ENCODE peak calls at places on chromosomes 4 and X, in seven cellular contexts. R is GM20000; X is WTC11; W is RPMI8226; J is stimulated activated CD8-positive, alpha-beta memory T cell treated with anti-CD3 and anti-CD28 coated beads, Interleukin-4, amount 100 ng/mL, for 24 hours; Z is anterior cingulate cortex; I is IMR-90. E is an unnamed sample.
A peak's percentile ranks its signal among the peaks of the same experiment; 100 is the strongest.

GRCh38 chr4:77852892-77853495 is 9.6 kb upstream of the MRPL1 start:
- DNase-seq in J (peak; percentile 37), X (no peak), W (no peak), Z (no peak), I (no peak), R (peak; percentile 44), E (no peak)

GRCh38 chr4:8914461-8915171 is 43.0 kb upstream of the HMX1 start:
- DNase-seq in X (no peak), J (no peak), Z (no peak), W (no peak), I (no peak), R (peak; percentile 4), E (no peak)

GRCh38 chr4:180827610-180828009 is 1415.6 kb upstream of the TENM3 start:
- DNase-seq in R (no peak), I (peak; percentile 67), X (no peak), W (no peak), J (no peak), Z (no peak), E (no peak)

GRCh38 chrX:2819345-2820130 is 9.2 kb upstream of the GYG2 start:
- DNase-seq in X (no peak), W (peak; percentile 43), I (peak; percentile 39), J (no peak), R (no peak), Z (no peak), E (no peak)

GRCh38 chrX:111098874-111099273 is 2.9 kb downstream of the PAK3 start:
- DNase-seq in R (peak; percentile 68), J (peak; percentile 45), X (peak; percentile 79), Z (peak; percentile 34), I (peak; percentile 11), W (peak; percentile 56), E (peak; percentile 89)

GRCh38 chr4:138869631-138870030 is 145.9 kb upstream of the NOCT start:
- DNase-seq in J (no peak), W (no peak), Z (no peak), X (no peak), I (no peak), R (no peak), E (no peak)

GRCh38 chrX:34365482-34365881 is 233.4 kb upstream of the FAM47A start:
- DNase-seq in Z (no peak), J (no peak), X (peak; percentile 12), I (peak; percentile 3), R (no peak), W (no peak), E (peak; percentile 45)

GRCh38 chrX:119423631-119424030 is 24.5 kb downstream of the SLC25A43 start:
- DNase-seq in I (peak; percentile 41), X (no peak), R (no peak), Z (no peak), J (no peak), W (no peak), E (no peak)

GRCh38 chr4:98664959-98665358 is 6.5 kb upstream of the TSPAN5 start:
- DNase-seq in X (no peak), I (no peak), J (no peak), Z (no peak), W (no peak), R (no peak), E (peak; percentile 42)

GRCh38 chr4:109589119-109589518 is 29.1 kb downstream of the MCUB start:
- DNase-seq in J (no peak), R (no peak), W (no peak), Z (no peak), X (no peak), I (peak; percentile 6), E (no peak)

GRCh38 chrX:148290041-148290440 is 210.4 kb upstream of the AFF2 start:
- DNase-seq in J (no peak), Z (no peak), I (no peak), X (no peak), R (no peak), W (no peak), E (no peak)

GRCh38 chr4:177410566-177410965 is 31.7 kb downstream of the AGA start:
- DNase-seq in W (no peak), J (no peak), I (no peak), X (no peak), R (no peak), Z (no peak), E (no peak)

GRCh38 chr4:132614682-132615081 is 534.4 kb upstream of the PCDH10 start:
- DNase-seq in J (no peak), I (peak; percentile 5), Z (no peak), W (no peak), X (no peak), R (no peak), E (no peak)

GRCh38 chrX:130878350-130879341 is 24.4 kb downstream of the ENOX2 start:
- DNase-seq in R (no peak), J (no peak), W (peak; percentile 47), X (no peak), Z (no peak), I (peak; percentile 85), E (no peak)

GRCh38 chr4:169398294-169398693 is 127.5 kb upstream of the SH3RF1 start:
- DNase-seq in X (no peak), W (no peak), I (peak; percentile 76), R (no peak), Z (no peak), J (no peak), E (no peak)

GRCh38 chr4:111359602-111360001 is 736.7 kb upstream of the PITX2 start:
- DNase-seq in I (no peak), Z (no peak), R (no peak), X (no peak), J (no peak), W (no peak), E (no peak)

GRCh38 chrX:136272325-136272724 is 21.1 kb upstream of the MAP7D3 start:
- DNase-seq in Z (no peak), J (no peak), X (no peak), W (no peak), I (no peak), R (no peak), E (no peak)

GRCh38 chr4:11505225-11505971 is 76.7 kb upstream of the HS3ST1 start:
- DNase-seq in Z (no peak), J (no peak), I (no peak), R (no peak), W (no peak), X (no peak), E (no peak)

GRCh38 chr4:5656415-5656814 is 51.9 kb downstream of the EVC2 start:
- DNase-seq in W (no peak), R (no peak), X (no peak), I (no peak), J (no peak), Z (no peak), E (no peak)

GRCh38 chrX:107054978-107055377 is 55.0 kb upstream of the MORC4 start:
- DNase-seq in W (no peak), Z (no peak), J (no peak), R (no peak), X (no peak), I (no peak), E (no peak)

GRCh38 chr4:153781717-153782416 is 7.0 kb downstream of the SFRP2 start:
- DNase-seq in J (no peak), W (no peak), R (no peak), Z (no peak), I (peak; percentile 16), X (peak; percentile 38), E (peak; percentile 61)